ENCODE peak calls at places on chromosome 17, in seven cellular contexts. One of them, this sample, is unnamed.

GRCh38 chr17:83078378-83079339 is 750 bp upstream of the METRNL start:
- DNase-seq in GM12892: no peak
- DNase-seq in K562: peak
- DNase-seq in H1: no peak
- DNase-seq in GM12891: no peak
- DNase-seq in HepG2: no peak
- DNase-seq in GM12878: no peak
- DNase-seq in this sample: peak

GRCh38 chr17:45282683-45283644 is 21.1 kb upstream of the SPATA32 start:
- DNase-seq in GM12892: no peak
- DNase-seq in K562: no peak
- DNase-seq in H1: no peak
- DNase-seq in GM12891: no peak
- DNase-seq in HepG2: no peak
- DNase-seq in GM12878: no peak
- DNase-seq in this sample: no peak

GRCh38 chr17:43183921-43184320 is 12.9 kb downstream of the NBR1 start:
- DNase-seq in GM12892: no peak
- DNase-seq in K562: no peak
- DNase-seq in H1: no peak
- DNase-seq in GM12891: no peak
- DNase-seq in HepG2: no peak
- DNase-seq in GM12878: no peak
- DNase-seq in this sample: no peak

GRCh38 chr17:80773243-80773991 is 218.2 kb upstream of the CHMP6 start:
- DNase-seq in GM12892: no peak
- DNase-seq in K562: no peak
- DNase-seq in H1: no peak
- DNase-seq in GM12891: no peak
- DNase-seq in HepG2: no peak
- DNase-seq in GM12878: no peak
- DNase-seq in this sample: peak

GRCh38 chr17:37614391-37614790 is 5.2 kb upstream of the SYNRG start:
- DNase-seq in GM12892: no peak
- DNase-seq in K562: no peak
- DNase-seq in H1: no peak
- DNase-seq in GM12891: no peak
- DNase-seq in HepG2: no peak
- DNase-seq in GM12878: no peak
- DNase-seq in this sample: no peak

GRCh38 chr17:68344701-68345136 is 53.4 kb downstream of the ARSG start:
- DNase-seq in GM12892: no peak
- DNase-seq in K562: no peak
- DNase-seq in H1: no peak
- DNase-seq in GM12891: no peak
- DNase-seq in HepG2: no peak
- DNase-seq in GM12878: no peak
- DNase-seq in this sample: no peak

GRCh38 chr17:29078183-29079045 is 35.5 kb downstream of the PIPOX start:
- DNase-seq in GM12892: no peak
- DNase-seq in K562: no peak
- DNase-seq in H1: no peak
- DNase-seq in GM12891: no peak
- DNase-seq in HepG2: no peak
- DNase-seq in GM12878: no peak
- DNase-seq in this sample: no peak

GRCh38 chr17:81200695-81201580 is 21.8 kb downstream of the CEP131 start:
- DNase-seq in GM12892: peak
- DNase-seq in K562: peak
- DNase-seq in H1: no peak
- DNase-seq in GM12891: peak
- DNase-seq in HepG2: peak
- DNase-seq in GM12878: no peak
- DNase-seq in this sample: peak

GRCh38 chr17:49230636-49231562 is at the start of gene PHOSPHO1:
- DNase-seq in GM12892: peak
- DNase-seq in K562: peak
- DNase-seq in H1: peak
- DNase-seq in GM12891: peak
- DNase-seq in HepG2: peak
- DNase-seq in GM12878: no peak
- DNase-seq in this sample: peak

GRCh38 chr17:62001105-62001504 is 64.0 kb downstream of the MED13 start:
- DNase-seq in GM12892: no peak
- DNase-seq in K562: no peak
- DNase-seq in H1: no peak
- DNase-seq in GM12891: no peak
- DNase-seq in HepG2: no peak
- DNase-seq in GM12878: no peak
- DNase-seq in this sample: no peak

GRCh38 chr17:6233856-6234255 is 163.7 kb downstream of the WSCD1 start:
- DNase-seq in GM12892: no peak
- DNase-seq in K562: no peak
- DNase-seq in H1: no peak
- DNase-seq in GM12891: no peak
- DNase-seq in HepG2: no peak
- DNase-seq in GM12878: no peak
- DNase-seq in this sample: no peak

GRCh38 chr17:37134050-37134449 is 185.3 kb downstream of the AATF start:
- DNase-seq in GM12892: no peak
- DNase-seq in K562: no peak
- DNase-seq in H1: no peak
- DNase-seq in GM12891: no peak
- DNase-seq in HepG2: no peak
- DNase-seq in GM12878: no peak
- DNase-seq in this sample: peak

GRCh38 chr17:7720125-7720524 is 2.6 kb downstream of the DNAH2 start:
- DNase-seq in GM12892: no peak
- DNase-seq in K562: no peak
- DNase-seq in H1: no peak
- DNase-seq in GM12891: no peak
- DNase-seq in HepG2: no peak
- DNase-seq in GM12878: no peak
- DNase-seq in this sample: no peak

GRCh38 chr17:57834146-57834741 is 15.6 kb downstream of the MRPS23 start:
- DNase-seq in GM12892: no peak
- DNase-seq in K562: no peak
- DNase-seq in H1: peak
- DNase-seq in GM12891: no peak
- DNase-seq in HepG2: no peak
- DNase-seq in GM12878: no peak
- DNase-seq in this sample: peak

GRCh38 chr17:57833597-57833939 is 16.3 kb downstream of the MRPS23 start:
- DNase-seq in GM12892: no peak
- DNase-seq in K562: no peak
- DNase-seq in H1: no peak
- DNase-seq in GM12891: no peak
- DNase-seq in HepG2: no peak
- DNase-seq in GM12878: no peak
- DNase-seq in this sample: no peak

GRCh38 chr17:57832299-57832698 is 17.5 kb downstream of the MRPS23 start:
- DNase-seq in GM12892: no peak
- DNase-seq in K562: no peak
- DNase-seq in H1: no peak
- DNase-seq in GM12891: no peak
- DNase-seq in HepG2: no peak
- DNase-seq in GM12878: no peak
- DNase-seq in this sample: no peak

GRCh38 chr17:57830880-57831279 is 19.0 kb downstream of the MRPS23 start:
- DNase-seq in GM12892: no peak
- DNase-seq in K562: no peak
- DNase-seq in H1: no peak
- DNase-seq in GM12891: no peak
- DNase-seq in HepG2: no peak
- DNase-seq in GM12878: no peak
- DNase-seq in this sample: no peak

GRCh38 chr17:57832711-57833596 is 16.9 kb downstream of the MRPS23 start:
- DNase-seq in GM12892: peak
- DNase-seq in K562: peak
- DNase-seq in H1: peak
- DNase-seq in GM12891: no peak
- DNase-seq in HepG2: peak
- DNase-seq in GM12878: no peak
- DNase-seq in this sample: peak
- TF ChIP-seq TAF1 in GM12892: no peak
- TF ChIP-seq TAF1 in K562: no peak
- TF ChIP-seq TAF1 in H1: no peak
- TF ChIP-seq TAF1 in GM12891: no peak
- TF ChIP-seq TAF1 in HepG2: no peak
- TF ChIP-seq TAF1 in GM12878: no peak
- TF ChIP-seq TAF1 in this sample: no peak

GRCh38 chr17:75138519-75138918 is 7.0 kb upstream of the NT5C start:
- DNase-seq in GM12892: no peak
- DNase-seq in K562: no peak
- DNase-seq in H1: no peak
- DNase-seq in GM12891: no peak
- DNase-seq in HepG2: no peak
- DNase-seq in GM12878: no peak
- DNase-seq in this sample: no peak
- TF ChIP-seq TAF1 in GM12892: no peak
- TF ChIP-seq TAF1 in K562: no peak
- TF ChIP-seq TAF1 in H1: no peak
- TF ChIP-seq TAF1 in GM12891: no peak
- TF ChIP-seq TAF1 in HepG2: no peak
- TF ChIP-seq TAF1 in GM12878: no peak
- TF ChIP-seq TAF1 in this sample: no peak

GRCh38 chr17:34667656-34668055 is 88.3 kb downstream of the TMEM132E start:
- DNase-seq in GM12892: no peak
- DNase-seq in K562: no peak
- DNase-seq in H1: no peak
- DNase-seq in GM12891: no peak
- DNase-seq in HepG2: no peak
- DNase-seq in GM12878: no peak
- DNase-seq in this sample: no peak
- TF ChIP-seq TAF1 in GM12892: no peak
- TF ChIP-seq TAF1 in K562: no peak
- TF ChIP-seq TAF1 in H1: no peak
- TF ChIP-seq TAF1 in GM12891: no peak
- TF ChIP-seq TAF1 in HepG2: no peak
- TF ChIP-seq TAF1 in GM12878: no peak
- TF ChIP-seq TAF1 in this sample: no peak

GRCh38 chr17:35877345-35878029 is 2.7 kb downstream of the CCL5 start:
- DNase-seq in GM12892: no peak
- DNase-seq in K562: no peak
- DNase-seq in H1: no peak
- DNase-seq in GM12891: no peak
- DNase-seq in HepG2: no peak
- DNase-seq in GM12878: no peak
- DNase-seq in this sample: no peak

GRCh38 chr17:35875439-35876139 is 4.6 kb downstream of the CCL5 start:
- DNase-seq in GM12892: no peak
- DNase-seq in K562: no peak
- DNase-seq in H1: no peak
- DNase-seq in GM12891: no peak
- DNase-seq in HepG2: peak
- DNase-seq in GM12878: peak
- DNase-seq in this sample: no peak

GRCh38 chr17:35878361-35878760 is 1.8 kb downstream of the CCL5 start:
- DNase-seq in GM12892: no peak
- DNase-seq in K562: no peak
- DNase-seq in H1: no peak
- DNase-seq in GM12891: no peak
- DNase-seq in HepG2: no peak
- DNase-seq in GM12878: no peak
- DNase-seq in this sample: no peak

DNA sequence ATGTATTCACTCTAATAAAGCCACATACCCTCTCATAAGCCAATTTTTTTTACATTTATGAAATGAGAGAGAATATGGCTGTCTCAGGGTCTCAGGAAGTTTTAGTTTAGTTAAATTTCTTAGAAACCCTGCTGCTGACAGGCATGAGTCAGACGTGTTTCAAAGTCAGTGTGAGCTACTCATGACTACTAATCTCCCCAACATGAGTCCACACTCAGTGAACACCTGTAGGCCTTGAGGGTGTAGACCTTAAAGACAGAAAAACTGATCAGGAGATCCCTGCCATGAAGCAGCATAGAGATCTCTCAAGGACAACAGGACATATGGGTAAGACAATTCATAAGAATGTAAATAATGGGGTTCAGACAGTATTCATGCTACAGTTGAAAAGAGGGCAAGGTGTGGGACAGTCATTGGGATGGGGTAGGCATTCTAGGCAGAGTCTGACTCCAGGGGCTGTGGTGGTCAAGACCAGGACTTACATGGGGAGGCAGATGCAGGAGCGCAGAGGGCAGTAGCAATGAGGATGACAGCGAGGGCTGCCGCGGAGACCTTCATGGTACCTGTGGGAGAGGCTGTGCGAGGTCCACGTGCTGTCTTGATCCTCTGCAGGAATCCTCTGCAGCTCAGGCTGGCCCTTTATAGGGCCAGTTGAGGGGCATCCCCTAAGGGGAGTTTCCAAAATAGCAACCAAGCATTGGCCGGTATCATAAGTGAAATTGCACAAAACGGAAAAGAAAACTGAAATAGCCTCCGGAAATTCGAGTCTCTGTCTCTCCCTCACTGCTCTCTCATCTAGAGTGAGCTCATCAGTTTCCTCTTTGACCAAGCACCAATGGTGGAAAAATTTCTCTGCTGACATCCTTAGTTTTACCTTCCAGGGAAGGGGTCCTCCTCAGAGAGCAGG is at the start of gene CCL5:
- DNase-seq in GM12892: peak
- DNase-seq in K562: no peak
- DNase-seq in H1: no peak
- DNase-seq in GM12891: peak
- DNase-seq in HepG2: no peak
- DNase-seq in GM12878: peak
- DNase-seq in this sample: no peak
- TF ChIP-seq TAF1 in GM12892: no peak
- TF ChIP-seq TAF1 in K562: no peak
- TF ChIP-seq TAF1 in H1: no peak
- TF ChIP-seq TAF1 in GM12891: peak
- TF ChIP-seq TAF1 in HepG2: no peak
- TF ChIP-seq TAF1 in GM12878: peak
- TF ChIP-seq TAF1 in this sample: no peak

DNA sequence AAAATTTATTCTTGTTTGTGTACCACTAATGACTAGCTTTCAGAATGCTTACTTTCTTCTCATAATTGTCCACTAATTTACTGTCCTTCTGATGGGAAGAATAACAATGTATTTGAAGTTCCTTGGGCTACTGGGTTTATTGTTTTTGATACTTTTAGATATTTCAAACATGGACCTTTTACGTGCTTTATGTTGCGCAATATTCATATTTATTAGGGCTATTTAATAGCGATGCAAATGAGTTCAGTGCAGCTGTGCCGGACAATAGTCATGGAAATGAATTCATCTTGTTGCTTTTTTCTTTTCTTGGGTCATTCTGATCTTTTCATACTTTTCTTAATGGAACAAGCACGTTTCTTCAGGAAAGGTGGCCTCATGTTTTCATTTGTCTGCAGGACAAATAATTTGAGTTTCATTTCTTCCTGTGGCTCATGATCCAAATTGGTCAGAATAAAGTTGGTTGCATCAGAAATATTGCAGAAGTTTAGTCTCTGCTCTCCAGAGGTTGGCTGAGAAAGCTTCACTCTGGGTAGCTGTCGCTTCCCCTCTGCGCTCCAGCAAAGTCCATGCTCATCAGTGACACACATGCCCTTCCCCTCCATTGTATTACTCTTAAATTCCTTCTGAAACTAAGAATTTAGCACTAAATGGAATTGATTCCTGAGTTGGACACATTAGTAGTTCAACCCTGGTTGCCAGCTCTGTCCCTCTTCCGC is 128.8 kb downstream of the PRKCA start:
- DNase-seq in GM12892: no peak
- DNase-seq in K562: no peak
- DNase-seq in H1: no peak
- DNase-seq in GM12891: no peak
- DNase-seq in HepG2: no peak
- DNase-seq in GM12878: no peak
- DNase-seq in this sample: no peak
- TF ChIP-seq TAF1 in GM12892: no peak
- TF ChIP-seq TAF1 in K562: no peak
- TF ChIP-seq TAF1 in H1: no peak
- TF ChIP-seq TAF1 in GM12891: no peak
- TF ChIP-seq TAF1 in HepG2: no peak
- TF ChIP-seq TAF1 in GM12878: no peak
- TF ChIP-seq TAF1 in this sample: no peak